ENCODE peak calls at places on chromosomes 12 and 14, in four cellular contexts. One of them, this sample, is unnamed. For H3K4me1, the result is how much of the 10 kb centered on the place peaks cover.

GRCh38 chr14:60196291-60196690 is 31.1 kb upstream of the DHRS7 start:
- DNase-seq in adipocyte: no peak
- DNase-seq in ovary: no peak
- DNase-seq in hepatocyte: no peak
- DNase-seq in this sample: no peak

GRCh38 chr12:38324896-38325295 is 8.3 kb downstream of the ALG10B start:
- DNase-seq in adipocyte: no peak
- DNase-seq in ovary: no peak
- DNase-seq in hepatocyte: no peak
- DNase-seq in this sample: no peak

GRCh38 chr12:31618228-31619025 is 27.5 kb upstream of the DENND5B start:
- DNase-seq in adipocyte: no peak
- DNase-seq in ovary: no peak
- DNase-seq in hepatocyte: peak
- DNase-seq in this sample: no peak

GRCh38 chr12:51529586-51529985 is 61.4 kb upstream of the SCN8A start:
- DNase-seq in adipocyte: no peak
- DNase-seq in ovary: no peak
- DNase-seq in hepatocyte: peak
- DNase-seq in this sample: no peak

GRCh38 chr14:23112359-23113178 is 6.5 kb downstream of the CEBPE start:
- DNase-seq in adipocyte: no peak
- DNase-seq in ovary: no peak
- DNase-seq in hepatocyte: no peak
- DNase-seq in this sample: no peak

GRCh38 chr12:31783996-31784645 is 55.3 kb upstream of the AMN1 start:
- DNase-seq in adipocyte: no peak
- DNase-seq in ovary: no peak
- DNase-seq in hepatocyte: no peak
- DNase-seq in this sample: no peak

GRCh38 chr12:57226588-57227314 is 2.8 kb upstream of the SHMT2 start:
- DNase-seq in adipocyte: no peak
- DNase-seq in ovary: no peak
- DNase-seq in hepatocyte: no peak
- DNase-seq in this sample: peak

GRCh38 chr12:20567413-20567812 is 127.7 kb upstream of the SLCO1C1 start:
- DNase-seq in adipocyte: peak
- DNase-seq in ovary: no peak
- DNase-seq in hepatocyte: no peak
- DNase-seq in this sample: no peak

GRCh38 chr12:14410177-14410576 is 44.7 kb downstream of the ATF7IP start:
- DNase-seq in adipocyte: no peak
- DNase-seq in ovary: no peak
- DNase-seq in hepatocyte: no peak
- DNase-seq in this sample: no peak

GRCh38 chr12:122740351-122740750 is 9.7 kb upstream of the HCAR1 start:
- DNase-seq in adipocyte: no peak
- DNase-seq in ovary: no peak
- DNase-seq in hepatocyte: no peak
- DNase-seq in this sample: no peak

GRCh38 chr14:77040995-77041744 is 12.7 kb upstream of the IRF2BPL start:
- DNase-seq in adipocyte: peak
- DNase-seq in ovary: no peak
- DNase-seq in hepatocyte: no peak
- DNase-seq in this sample: peak
- H3K4me1 ChIP-seq in adipocyte: half or more
- H3K4me1 ChIP-seq in ovary: under half
- H3K4me1 ChIP-seq in hepatocyte: half or more
- H3K4me1 ChIP-seq in this sample: under half

DNA sequence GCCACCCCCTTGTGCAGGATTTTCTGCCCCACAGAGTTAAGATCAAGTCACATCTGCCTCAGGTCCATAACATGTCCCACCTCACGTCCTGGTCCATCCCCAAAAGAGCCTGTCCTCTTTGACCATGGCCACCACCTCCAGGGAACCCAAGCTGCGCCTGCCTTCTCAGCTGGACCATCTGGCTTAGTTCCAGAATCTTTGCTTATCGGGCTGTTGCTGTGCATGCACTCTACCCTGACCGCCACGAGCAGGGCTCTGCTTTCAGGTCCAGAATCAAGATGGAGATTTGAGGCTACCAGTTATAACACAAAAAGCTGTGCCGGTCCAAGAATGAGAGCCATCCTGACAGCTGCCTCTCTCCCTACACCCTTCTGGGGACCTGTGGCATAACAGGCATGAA is 326.7 kb downstream of the DPF3 start:
- DNase-seq in adipocyte: no peak
- DNase-seq in ovary: no peak
- DNase-seq in hepatocyte: no peak
- DNase-seq in this sample: no peak
- H3K4me1 ChIP-seq in adipocyte: under half
- H3K4me1 ChIP-seq in ovary: under half
- H3K4me1 ChIP-seq in hepatocyte: under half
- H3K4me1 ChIP-seq in this sample: under half

GRCh38 chr14:96202441-96203094 is 2.1 kb upstream of the BDKRB2 start:
- DNase-seq in adipocyte: no peak
- DNase-seq in ovary: no peak
- DNase-seq in hepatocyte: no peak
- DNase-seq in this sample: no peak
- H3K4me1 ChIP-seq in adipocyte: under half
- H3K4me1 ChIP-seq in ovary: under half
- H3K4me1 ChIP-seq in hepatocyte: under half
- H3K4me1 ChIP-seq in this sample: under half

GRCh38 chr14:73207615-73208014 is 29.7 kb upstream of the PAPLN start:
- DNase-seq in adipocyte: no peak
- DNase-seq in ovary: no peak
- DNase-seq in hepatocyte: no peak
- DNase-seq in this sample: no peak
- H3K4me1 ChIP-seq in adipocyte: under half
- H3K4me1 ChIP-seq in ovary: under half
- H3K4me1 ChIP-seq in hepatocyte: under half
- H3K4me1 ChIP-seq in this sample: under half